ENCODE peak calls at places on chromosomes 3 and 15, in seven cellular contexts. One of them, this sample, is unnamed.
A peak's percentile ranks its signal among the peaks of the same experiment; 100 is the strongest.

GRCh38 chr3:125045965-125046364 is 9.8 kb downstream of the HEG1 start:
- DNase-seq in breast epithelium: no peak
- DNase-seq in A673: peak; percentile 44
- DNase-seq in fibroblast of the aortic adventitia: peak; percentile 73
- DNase-seq in BJ: peak; percentile 32
- DNase-seq in upper lobe of right lung: no peak
- DNase-seq in psoas muscle: no peak
- DNase-seq in this sample: no peak

GRCh38 chr15:22231603-22232002 is 151.3 kb downstream of the OR4M2 start:
- DNase-seq in breast epithelium: no peak
- DNase-seq in A673: no peak
- DNase-seq in fibroblast of the aortic adventitia: no peak
- DNase-seq in BJ: no peak
- DNase-seq in upper lobe of right lung: no peak
- DNase-seq in psoas muscle: no peak
- DNase-seq in this sample: no peak

GRCh38 chr3:136860541-136860940 is 1.5 kb upstream of the NCK1 start:
- DNase-seq in breast epithelium: no peak
- DNase-seq in A673: no peak
- DNase-seq in fibroblast of the aortic adventitia: peak; percentile 14
- DNase-seq in BJ: no peak
- DNase-seq in upper lobe of right lung: no peak
- DNase-seq in psoas muscle: no peak
- DNase-seq in this sample: no peak

GRCh38 chr3:186124618-186125017 is 15.7 kb upstream of the ETV5 start:
- DNase-seq in breast epithelium: no peak
- DNase-seq in A673: no peak
- DNase-seq in fibroblast of the aortic adventitia: no peak
- DNase-seq in BJ: no peak
- DNase-seq in upper lobe of right lung: no peak
- DNase-seq in psoas muscle: no peak
- DNase-seq in this sample: no peak

GRCh38 chr3:29481249-29481648 is 200.4 kb downstream of the RBMS3 start:
- DNase-seq in breast epithelium: no peak
- DNase-seq in A673: no peak
- DNase-seq in fibroblast of the aortic adventitia: no peak
- DNase-seq in BJ: no peak
- DNase-seq in upper lobe of right lung: no peak
- DNase-seq in psoas muscle: no peak
- DNase-seq in this sample: no peak

GRCh38 chr3:4271834-4272233 is 31.3 kb upstream of the SETMAR start:
- DNase-seq in breast epithelium: no peak
- DNase-seq in A673: peak; percentile 56
- DNase-seq in fibroblast of the aortic adventitia: peak; percentile 39
- DNase-seq in BJ: no peak
- DNase-seq in upper lobe of right lung: no peak
- DNase-seq in psoas muscle: no peak
- DNase-seq in this sample: peak; percentile 52

GRCh38 chr15:67109141-67110034 is 44.0 kb downstream of the SMAD3 start:
- DNase-seq in breast epithelium: no peak
- DNase-seq in A673: peak; percentile 58
- DNase-seq in fibroblast of the aortic adventitia: peak; percentile 95
- DNase-seq in BJ: peak; percentile 81
- DNase-seq in upper lobe of right lung: peak; percentile 76
- DNase-seq in psoas muscle: peak; percentile 79
- DNase-seq in this sample: peak; percentile 89

GRCh38 chr15:63104727-63105126 is 16.9 kb upstream of the LACTB start:
- DNase-seq in breast epithelium: no peak
- DNase-seq in A673: no peak
- DNase-seq in fibroblast of the aortic adventitia: peak; percentile 70
- DNase-seq in BJ: no peak
- DNase-seq in upper lobe of right lung: no peak
- DNase-seq in psoas muscle: no peak
- DNase-seq in this sample: no peak

GRCh38 chr3:127262533-127262932 is 25.3 kb downstream of the PRR20G start:
- DNase-seq in breast epithelium: no peak
- DNase-seq in A673: no peak
- DNase-seq in fibroblast of the aortic adventitia: no peak
- DNase-seq in BJ: no peak
- DNase-seq in upper lobe of right lung: no peak
- DNase-seq in psoas muscle: no peak
- DNase-seq in this sample: no peak

GRCh38 chr3:133835418-133835743 is 29.8 kb downstream of the SRPRB start:
- DNase-seq in breast epithelium: no peak
- DNase-seq in A673: no peak
- DNase-seq in fibroblast of the aortic adventitia: no peak
- DNase-seq in BJ: no peak
- DNase-seq in upper lobe of right lung: peak; percentile 13
- DNase-seq in psoas muscle: no peak
- DNase-seq in this sample: no peak

GRCh38 chr3:159766563-159767185 is 222.0 kb upstream of the IL12A start:
- DNase-seq in breast epithelium: no peak
- DNase-seq in A673: peak; percentile 55
- DNase-seq in fibroblast of the aortic adventitia: peak; percentile 54
- DNase-seq in BJ: no peak
- DNase-seq in upper lobe of right lung: no peak
- DNase-seq in psoas muscle: no peak
- DNase-seq in this sample: no peak

GRCh38 chr3:167008765-167009164 is 371.3 kb downstream of the ZBBX start:
- DNase-seq in breast epithelium: no peak
- DNase-seq in A673: no peak
- DNase-seq in fibroblast of the aortic adventitia: no peak
- DNase-seq in BJ: no peak
- DNase-seq in upper lobe of right lung: no peak
- DNase-seq in psoas muscle: no peak
- DNase-seq in this sample: no peak

GRCh38 chr15:41462396-41462795 is 31.3 kb upstream of the ITPKA start:
- DNase-seq in breast epithelium: no peak
- DNase-seq in A673: no peak
- DNase-seq in fibroblast of the aortic adventitia: no peak
- DNase-seq in BJ: no peak
- DNase-seq in upper lobe of right lung: no peak
- DNase-seq in psoas muscle: no peak
- DNase-seq in this sample: no peak

DNA sequence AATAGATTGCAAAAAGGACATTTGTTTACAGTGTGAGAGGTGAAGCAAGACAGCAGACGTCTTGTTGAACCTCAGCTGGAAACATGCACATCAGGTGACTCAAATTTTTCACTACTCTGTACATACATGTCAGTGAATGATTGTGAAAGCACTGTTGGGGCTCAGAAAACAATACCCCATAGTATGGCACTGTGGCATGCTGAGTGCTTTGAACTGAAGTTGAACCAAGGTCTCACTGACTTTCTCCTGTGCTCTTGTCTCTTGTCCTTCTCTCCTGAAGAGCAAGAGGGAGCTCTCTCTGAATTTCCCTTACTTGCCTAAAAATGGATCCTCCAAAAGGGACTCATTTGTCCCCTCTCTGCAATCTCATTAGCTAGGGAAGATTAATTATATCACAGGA is 24.5 kb upstream of the NEDD4 start:
- DNase-seq in breast epithelium: no peak
- DNase-seq in A673: no peak
- DNase-seq in fibroblast of the aortic adventitia: no peak
- DNase-seq in BJ: no peak
- DNase-seq in upper lobe of right lung: no peak
- DNase-seq in psoas muscle: no peak
- DNase-seq in this sample: no peak
- TF ChIP-seq CTCF in breast epithelium: no peak
- TF ChIP-seq CTCF in A673: peak; percentile 36
- TF ChIP-seq CTCF in fibroblast of the aortic adventitia: no peak
- TF ChIP-seq CTCF in BJ: peak; percentile 16
- TF ChIP-seq CTCF in upper lobe of right lung: no peak
- TF ChIP-seq CTCF in psoas muscle: no peak
- TF ChIP-seq CTCF in this sample: peak; percentile 14

DNA sequence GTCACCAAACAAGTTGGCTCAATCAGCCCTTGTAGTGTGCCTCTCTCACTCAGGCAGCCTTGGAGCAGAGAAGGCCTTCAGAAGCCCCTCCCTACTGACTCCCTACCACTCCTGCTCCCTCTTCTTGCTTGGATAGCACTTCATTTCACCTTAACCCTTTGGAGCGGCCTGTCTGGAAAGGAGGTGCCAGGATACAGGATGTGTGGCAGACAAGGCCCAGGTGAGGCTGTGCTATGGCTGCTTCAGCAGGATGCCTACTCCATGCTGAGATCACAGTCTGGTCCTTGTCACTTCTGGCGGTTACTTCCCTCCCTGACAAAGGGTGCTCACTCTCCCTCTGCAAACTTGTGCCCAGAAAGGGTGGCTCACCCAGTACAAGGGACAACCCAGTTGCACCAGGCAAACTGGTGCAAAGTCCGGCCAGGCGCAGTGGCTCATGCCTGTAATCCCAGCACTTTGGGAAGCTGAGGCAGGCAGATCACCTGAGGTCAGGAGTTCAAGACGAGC is 1.0 kb downstream of the MON1A start:
- DNase-seq in breast epithelium: no peak
- DNase-seq in A673: no peak
- DNase-seq in fibroblast of the aortic adventitia: no peak
- DNase-seq in BJ: no peak
- DNase-seq in upper lobe of right lung: no peak
- DNase-seq in psoas muscle: no peak
- DNase-seq in this sample: no peak
- H3K4me3 ChIP-seq in breast epithelium: peak overlapping the region; percentile 72
- H3K4me3 ChIP-seq in A673: no peak overlapping the region
- H3K4me3 ChIP-seq in fibroblast of the aortic adventitia: peak overlapping the region; percentile 41
- H3K4me3 ChIP-seq in BJ: no peak overlapping the region
- H3K4me3 ChIP-seq in upper lobe of right lung: peak overlapping the region; percentile 81
- H3K4me3 ChIP-seq in psoas muscle: peak overlapping the region; percentile 84
- H3K4me3 ChIP-seq in this sample: no peak overlapping the region

GRCh38 chr15:45168751-45169551 is 18.8 kb downstream of the SHF start:
- DNase-seq in breast epithelium: no peak
- DNase-seq in A673: no peak
- DNase-seq in fibroblast of the aortic adventitia: no peak
- DNase-seq in BJ: no peak
- DNase-seq in upper lobe of right lung: no peak
- DNase-seq in psoas muscle: no peak
- DNase-seq in this sample: no peak

GRCh38 chr15:45165536-45165935 is 22.2 kb downstream of the SHF start:
- DNase-seq in breast epithelium: no peak
- DNase-seq in A673: no peak
- DNase-seq in fibroblast of the aortic adventitia: no peak
- DNase-seq in BJ: no peak
- DNase-seq in upper lobe of right lung: no peak
- DNase-seq in psoas muscle: no peak
- DNase-seq in this sample: no peak

GRCh38 chr15:45168286-45168685 is 19.5 kb downstream of the SHF start:
- DNase-seq in breast epithelium: no peak
- DNase-seq in A673: no peak
- DNase-seq in fibroblast of the aortic adventitia: no peak
- DNase-seq in BJ: no peak
- DNase-seq in upper lobe of right lung: no peak
- DNase-seq in psoas muscle: no peak
- DNase-seq in this sample: no peak

GRCh38 chr15:45167631-45168205 is 20.0 kb downstream of the SHF start:
- DNase-seq in breast epithelium: no peak
- DNase-seq in A673: no peak
- DNase-seq in fibroblast of the aortic adventitia: no peak
- DNase-seq in BJ: no peak
- DNase-seq in upper lobe of right lung: no peak
- DNase-seq in psoas muscle: no peak
- DNase-seq in this sample: no peak

DNA sequence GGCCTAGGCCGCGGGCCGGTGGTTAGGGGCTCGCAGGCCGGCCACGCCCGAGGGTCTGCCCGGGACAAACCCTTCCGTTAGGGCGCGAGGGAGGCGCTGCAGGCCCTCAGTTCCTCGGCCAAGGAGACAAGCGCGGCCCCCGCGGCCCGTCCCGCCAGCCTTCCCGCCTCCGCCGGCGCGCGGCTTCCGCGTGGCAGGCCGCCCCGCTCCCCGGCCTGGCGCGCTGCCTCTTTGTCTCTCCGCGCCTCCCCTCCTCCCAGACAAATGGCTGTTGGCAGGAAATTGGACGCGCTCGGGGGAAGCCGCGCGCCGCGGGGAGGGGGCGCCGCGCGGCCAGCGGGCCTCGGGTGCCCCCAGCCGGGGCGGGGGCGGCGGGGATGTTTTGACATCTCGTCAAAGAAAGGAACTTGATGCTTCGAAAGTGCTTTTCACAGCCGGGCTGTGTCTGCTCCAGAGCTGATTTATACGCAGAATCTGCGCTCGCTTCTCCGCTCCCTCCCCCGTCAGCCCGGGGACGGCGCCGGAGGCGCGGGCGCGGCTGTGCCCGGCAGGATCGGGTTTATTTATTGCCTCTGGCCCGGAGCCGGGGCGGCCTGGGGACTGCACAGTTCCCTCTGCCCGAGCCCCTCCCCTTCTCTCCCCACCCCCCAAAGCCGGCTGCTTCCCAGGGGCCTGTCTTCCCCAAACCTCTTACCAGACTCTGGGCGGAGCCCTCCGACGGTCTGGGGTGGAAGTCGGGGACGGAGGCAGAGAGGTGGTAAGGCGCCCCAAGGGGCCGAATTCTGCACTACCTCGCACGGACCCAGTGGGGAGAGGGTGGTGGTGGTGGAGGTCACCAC is 20.8 kb downstream of the SHF start:
- DNase-seq in breast epithelium: peak; percentile 83
- DNase-seq in A673: peak; percentile 93
- DNase-seq in fibroblast of the aortic adventitia: peak; percentile 80
- DNase-seq in BJ: peak; percentile 32
- DNase-seq in upper lobe of right lung: peak; percentile 94
- DNase-seq in psoas muscle: peak; percentile 89
- DNase-seq in this sample: peak; percentile 58
- TF ChIP-seq CTCF in breast epithelium: peak; percentile 78
- TF ChIP-seq CTCF in A673: peak; percentile 56
- TF ChIP-seq CTCF in fibroblast of the aortic adventitia: peak; percentile 73
- TF ChIP-seq CTCF in BJ: peak; percentile 76
- TF ChIP-seq CTCF in upper lobe of right lung: peak; percentile 69
- TF ChIP-seq CTCF in psoas muscle: peak; percentile 54
- TF ChIP-seq CTCF in this sample: peak; percentile 74

DNA sequence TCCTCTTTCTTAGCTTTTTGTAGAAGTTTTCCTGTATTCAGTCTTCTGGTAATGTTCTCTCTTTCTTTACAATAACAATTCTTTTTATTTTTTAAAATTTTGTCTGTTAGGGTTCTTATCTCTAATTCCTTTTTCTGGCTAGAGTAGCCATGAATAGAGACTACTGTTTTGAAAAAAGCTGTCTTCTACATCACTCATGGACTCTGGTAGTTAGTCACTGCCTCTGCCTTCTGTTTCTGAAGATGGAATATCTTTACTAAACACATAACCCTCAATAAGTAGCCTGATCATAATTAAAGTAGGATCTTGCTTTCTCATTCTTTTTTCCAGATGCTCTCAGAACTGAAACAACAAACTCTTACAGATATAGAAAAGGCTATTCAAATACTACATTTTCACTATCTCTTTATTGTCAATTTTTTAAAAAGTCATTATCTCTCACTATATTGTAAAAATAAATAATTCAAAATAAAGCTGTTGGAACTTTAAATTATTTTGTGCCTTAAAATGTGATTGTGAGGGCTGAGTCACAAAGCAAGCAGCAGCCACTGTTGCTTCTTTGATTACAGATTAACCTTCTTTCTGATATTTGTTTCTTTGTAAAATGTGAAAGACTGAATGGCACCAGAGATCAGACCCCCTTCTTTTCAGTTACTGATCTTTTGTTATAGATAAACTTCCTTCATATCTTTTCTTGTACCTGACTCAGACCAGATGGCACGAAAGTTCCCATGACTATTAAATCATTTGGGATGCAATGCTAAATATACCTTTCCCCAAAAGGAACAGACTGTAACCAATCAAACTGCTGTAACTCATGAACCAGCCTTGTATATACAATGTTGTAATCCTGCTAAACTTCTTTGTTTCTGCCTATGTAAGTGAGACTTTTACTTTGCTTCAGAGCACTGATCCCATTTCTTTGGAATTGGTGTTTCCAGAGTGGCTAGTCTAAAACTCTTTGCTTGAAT is 1159.5 kb downstream of the IGSF11 start:
- DNase-seq in breast epithelium: no peak
- DNase-seq in A673: no peak
- DNase-seq in fibroblast of the aortic adventitia: peak; percentile 28
- DNase-seq in BJ: no peak
- DNase-seq in upper lobe of right lung: no peak
- DNase-seq in psoas muscle: no peak
- DNase-seq in this sample: no peak
- H3K4me3 ChIP-seq in breast epithelium: no peak overlapping the region
- H3K4me3 ChIP-seq in A673: no peak overlapping the region
- H3K4me3 ChIP-seq in fibroblast of the aortic adventitia: no peak overlapping the region
- H3K4me3 ChIP-seq in BJ: no peak overlapping the region
- H3K4me3 ChIP-seq in upper lobe of right lung: no peak overlapping the region
- H3K4me3 ChIP-seq in psoas muscle: no peak overlapping the region
- H3K4me3 ChIP-seq in this sample: no peak overlapping the region

This sample was measured in retinal pigment epithelial cell.